ENCODE peak calls at places on chromosome 14, in four cellular contexts. C, F, Q and X are unnamed samples.

GRCh38 chr14:102390486-102390885 is 27.7 kb downstream of the TECPR2 start:
- DNase-seq in C (no peak), F (no peak), Q (no peak), X (peak; percentile 59)

GRCh38 chr14:51967521-51967920 is 21.8 kb upstream of the RTRAF start:
- DNase-seq in C (no peak), F (no peak), Q (no peak), X (no peak)

GRCh38 chr14:28599191-28599590 is 167.4 kb upstream of the FOXG1 start:
- DNase-seq in C (no peak), F (no peak), Q (no peak), X (no peak)

GRCh38 chr14:53247596-53248370 is 94.7 kb upstream of the DDHD1 start:
- DNase-seq in C (no peak), F (no peak), Q (no peak), X (no peak)

GRCh38 chr14:83355609-83356008 is 1822.0 kb upstream of the SEL1L start:
- DNase-seq in C (no peak), F (no peak), Q (no peak), X (no peak)

GRCh38 chr14:100074431-100075100 is 9.3 kb downstream of the EVL start:
- DNase-seq in C (no peak), F (no peak), Q (no peak), X (no peak)

GRCh38 chr14:104688755-104689619 is at the start of gene INF2:
- DNase-seq in C (no peak), F (peak; percentile 54), Q (peak; percentile 69), X (peak; percentile 51)

GRCh38 chr14:81303258-81303935 is 82.6 kb upstream of the GTF2A1 start:
- DNase-seq in C (peak; percentile 65), F (no peak), Q (peak; percentile 83), X (no peak)

GRCh38 chr14:104600805-104601204 is 3.8 kb downstream of the TMEM179 start:
- DNase-seq in C (no peak), F (no peak), Q (no peak), X (no peak)

GRCh38 chr14:103078420-103078749 is 5.6 kb upstream of the LBHD2 start:
- DNase-seq in C (peak; percentile 62), F (peak; percentile 79), Q (peak; percentile 90), X (peak; percentile 88)

GRCh38 chr14:69906201-69906600 is 27.0 kb downstream of the SMOC1 start:
- DNase-seq in C (no peak), F (no peak), Q (no peak), X (no peak)

GRCh38 chr14:61695695-61696527 is 598 bp downstream of the HIF1A start:
- DNase-seq in C (no peak), F (peak; percentile 73), Q (peak; percentile 63), X (peak; percentile 75)

GRCh38 chr14:65879218-65880009 is 466.9 kb downstream of the FUT8 start:
- DNase-seq in C (no peak), F (no peak), Q (no peak), X (peak; percentile 53)

GRCh38 chr14:61489002-61489401 is 167.6 kb downstream of the PRKCH start:
- DNase-seq in C (no peak), F (no peak), Q (no peak), X (no peak)

GRCh38 chr14:89586258-89587127 is 169.5 kb upstream of the FOXN3 start:
- DNase-seq in C (no peak), F (no peak), Q (no peak), X (no peak)

GRCh38 chr14:101512396-101512695 is 48.9 kb upstream of the DIO3 start:
- DNase-seq in C (no peak), F (no peak), Q (no peak), X (no peak)

GRCh38 chr14:75645051-75645450 is 15.6 kb downstream of the ERG28 start:
- DNase-seq in C (no peak), F (no peak), Q (no peak), X (no peak)

GRCh38 chr14:62711351-62712023 is 333.8 kb downstream of the KCNH5 start:
- DNase-seq in C (no peak), F (no peak), Q (no peak), X (no peak)

GRCh38 chr14:102986810-102987579 is 64.5 kb downstream of the AMN start:
- DNase-seq in C (no peak), F (no peak), Q (no peak), X (peak; percentile 67)

GRCh38 chr14:71803539-71804260 is 128.5 kb upstream of the RGS6 start:
- DNase-seq in C (no peak), F (no peak), Q (no peak), X (peak; percentile 52)

GRCh38 chr14:103118663-103119404 is 4.4 kb upstream of the TNFAIP2 start:
- DNase-seq in C (no peak), F (no peak), Q (no peak), X (no peak)

GRCh38 chr14:24119691-24120090 is 4.9 kb upstream of the NRL start:
- DNase-seq in C (no peak), F (no peak), Q (no peak), X (no peak)

GRCh38 chr14:103725001-103725682 is 9.5 kb downstream of the ZFYVE21 start:
- DNase-seq in C (no peak), F (no peak), Q (no peak), X (no peak)

GRCh38 chr14:42665083-42665482 is 1058.4 kb downstream of the LRFN5 start:
- DNase-seq in C (peak; percentile 69), F (no peak), Q (peak; percentile 5), X (peak; percentile 1)

GRCh38 chr14:20848955-20849570 is 42.1 kb upstream of the RNASE3 start:
- DNase-seq in C (no peak), F (no peak), Q (no peak), X (no peak)

GRCh38 chr14:58239259-58240210 is 5.1 kb upstream of the PSMA3 start:
- DNase-seq in C (peak; percentile 54), F (peak; percentile 49), Q (peak; percentile 78), X (peak; percentile 74)

GRCh38 chr14:24712374-24712773 is 78.4 kb upstream of the GZMB start:
- DNase-seq in C (no peak), F (no peak), Q (no peak), X (no peak)

GRCh38 chr14:39988939-39989338 is 556.7 kb upstream of the FBXO33 start:
- DNase-seq in C (peak; percentile 10), F (no peak), Q (peak; percentile 59), X (peak; percentile 43)

GRCh38 chr14:50943261-50943942 is 881 bp downstream of the PYGL start:
- DNase-seq in C (no peak), F (no peak), Q (no peak), X (no peak)

GRCh38 chr14:103861413-103862392 is 14.3 kb upstream of the PPP1R13B start:
- DNase-seq in C (no peak), F (no peak), Q (no peak), X (no peak)

GRCh38 chr14:85087201-85087600 is 442.7 kb upstream of the FLRT2 start:
- DNase-seq in C (no peak), F (no peak), Q (no peak), X (peak; percentile 21)

GRCh38 chr14:71659165-71659564 is 273.1 kb upstream of the RGS6 start:
- DNase-seq in C (no peak), F (no peak), Q (no peak), X (peak; percentile 62)

GRCh38 chr14:50961606-50962259 is 17.4 kb upstream of the PYGL start:
- DNase-seq in C (no peak), F (no peak), Q (no peak), X (peak; percentile 85)

GRCh38 chr14:37816743-37817295 is 221.4 kb downstream of the TTC6 start:
- DNase-seq in C (no peak), F (no peak), Q (no peak), X (no peak)

GRCh38 chr14:97281741-97282140 is 484.6 kb downstream of the VRK1 start:
- DNase-seq in C (no peak), F (no peak), Q (no peak), X (no peak)
- TF ChIP-seq CTCF in C (no peak), F (no peak), Q (no peak), X (no peak)

GRCh38 chr14:77140343-77140936 is 1.2 kb downstream of the ZDHHC22 start:
- DNase-seq in C (no peak), F (peak; percentile 31), Q (no peak), X (peak; percentile 6)

GRCh38 chr14:77139540-77140342 is 1.9 kb downstream of the ZDHHC22 start:
- DNase-seq in C (no peak), F (peak; percentile 73), Q (peak; percentile 34), X (peak; percentile 27)

GRCh38 chr14:77142289-77142814 is 761 bp upstream of the ZDHHC22 start:
- DNase-seq in C (no peak), F (peak; percentile 82), Q (no peak), X (no peak)

GRCh38 chr14:77141592-77142288 is at the start of gene ZDHHC22:
- DNase-seq in C (no peak), F (peak; percentile 63), Q (no peak), X (no peak)

GRCh38 chr14:77140937-77141591 is 527 bp downstream of the ZDHHC22 start:
- DNase-seq in C (no peak), F (peak; percentile 42), Q (no peak), X (peak; percentile 38)
- H3K4me3 ChIP-seq in C (no peak overlapping the region), F (peak overlapping the region; percentile 73), Q (no peak overlapping the region), X (peak overlapping the region; percentile 37)

DNA sequence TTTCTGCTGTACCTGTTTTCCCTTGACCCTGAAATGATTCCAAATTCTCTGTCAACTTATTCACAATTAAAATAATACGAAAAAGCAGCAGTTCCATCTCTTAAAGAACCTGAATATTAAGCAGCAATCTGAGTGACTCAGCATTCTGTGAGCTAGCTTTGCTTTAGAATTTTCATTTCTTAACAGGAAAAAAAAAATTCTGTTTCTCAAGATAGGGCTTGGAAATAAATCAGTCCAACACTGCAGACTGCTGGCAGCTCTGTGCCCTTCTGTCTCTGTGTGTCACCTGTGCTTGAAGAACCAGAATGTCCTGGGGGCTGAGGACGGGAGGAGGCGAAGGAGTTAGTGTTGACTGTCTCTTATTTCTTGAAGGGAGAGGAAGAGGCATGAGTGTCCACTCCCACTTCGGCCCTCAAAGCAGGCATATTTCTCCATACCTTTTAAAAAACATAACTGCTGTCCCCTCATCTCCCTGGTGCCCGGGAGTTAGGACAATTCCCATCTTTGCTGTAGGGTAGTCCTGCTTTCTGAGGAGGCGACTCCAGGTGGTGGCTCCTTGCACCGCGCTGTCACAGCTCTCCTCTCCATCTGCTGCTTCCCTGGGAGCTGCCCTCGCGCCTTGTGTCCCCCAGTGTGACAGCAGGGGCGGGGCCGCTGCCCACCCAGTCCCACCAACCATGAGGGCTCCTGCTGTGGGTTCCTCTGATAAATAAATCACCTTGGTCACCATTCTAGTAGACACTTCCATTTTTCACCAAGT is 203.1 kb downstream of the CALM1 start:
- DNase-seq in C (no peak), F (no peak), Q (no peak), X (peak; percentile 57)
- TF ChIP-seq CTCF in C (no peak), F (peak; percentile 18), Q (no peak), X (peak; percentile 47)

GRCh38 chr14:22979748-22980392 is 2.5 kb downstream of the AJUBA start:
- DNase-seq in C (no peak), F (no peak), Q (no peak), X (no peak)
- H3K4me3 ChIP-seq in C (no peak overlapping the region), F (no peak overlapping the region), Q (no peak overlapping the region), X (peak overlapping the region; percentile 70)

GRCh38 chr14:55026793-55027560 is at the start of the genes SOCS4 and WDHD1:
- DNase-seq in C (peak; percentile 84), F (peak; percentile 96), Q (peak; percentile 98), X (peak; percentile 92)
- TF ChIP-seq CTCF in C (no peak), F (peak; percentile 5), Q (peak; percentile 15), X (peak; percentile 6)

GRCh38 chr14:74464785-74465184 is 28.3 kb downstream of the NPC2 start:
- DNase-seq in C (no peak), F (no peak), Q (no peak), X (no peak)
- H3K4me3 ChIP-seq in C (no peak overlapping the region), F (no peak overlapping the region), Q (no peak overlapping the region), X (no peak overlapping the region)